ENCODE peak calls at places on chromosomes 13 and 19, in six cellular contexts. N is neuronal stem cell, B is adrenal gland, Q is uterus, L is testis, R is PC-3. V is an unnamed sample. For H3K4me1, the result is how much of the 10 kb centered on the place peaks cover.

GRCh38 chr13:27641711-27642502 is 20.2 kb downstream of the POLR1D start:
- DNase-seq in N (no peak), B (no peak), Q (no peak), L (no peak), R (no peak), V (no peak)

GRCh38 chr19:1183543-1184172 is 9.6 kb upstream of the SBNO2 start:
- DNase-seq in N (no peak), B (peak), Q (no peak), L (no peak), R (peak), V (no peak)

GRCh38 chr19:12946092-12946845 is 607 bp downstream of the RAD23A start:
- DNase-seq in N (peak), B (peak), Q (peak), L (peak), R (peak), V (peak)

GRCh38 chr13:102141625-102142472 is 260.0 kb downstream of the FGF14 start:
- DNase-seq in N (no peak), B (no peak), Q (no peak), L (no peak), R (peak), V (no peak)

GRCh38 chr19:51702754-51703654 is 9.9 kb downstream of the SPACA6 start:
- DNase-seq in N (no peak), B (peak), Q (peak), L (no peak), R (no peak), V (peak)

GRCh38 chr19:2455481-2456300 is 1.1 kb downstream of the LMNB2 start:
- DNase-seq in N (no peak), B (peak), Q (no peak), L (peak), R (no peak), V (peak)

GRCh38 chr13:98222081-98222554 is 45.0 kb upstream of the RNF113B start:
- DNase-seq in N (no peak), B (no peak), Q (no peak), L (no peak), R (peak), V (no peak)

GRCh38 chr19:44539236-44539819 is 9.9 kb upstream of the CEACAM20 start:
- DNase-seq in N (no peak), B (no peak), Q (no peak), L (no peak), R (peak), V (no peak)

GRCh38 chr13:71864094-71864980 is 2.7 kb downstream of the DACH1 start:
- DNase-seq in N (no peak), B (peak), Q (peak), L (peak), R (no peak), V (peak)

GRCh38 chr13:29756506-29756905 is 93.9 kb downstream of the UBL3 start:
- DNase-seq in N (no peak), B (no peak), Q (no peak), L (no peak), R (no peak), V (no peak)

GRCh38 chr13:51759240-51759639 is 44.7 kb downstream of the DHRS12 start:
- DNase-seq in N (no peak), B (no peak), Q (no peak), L (no peak), R (no peak), V (no peak)

GRCh38 chr13:42849200-42849599 is 67.8 kb downstream of the FAM216B start:
- DNase-seq in N (no peak), B (no peak), Q (no peak), L (no peak), R (no peak), V (no peak)

GRCh38 chr19:2475018-2475701 is 767 bp upstream of the GADD45B start:
- DNase-seq in N (no peak), B (peak), Q (peak), L (peak), R (peak), V (peak)

GRCh38 chr13:20704459-20705069 is 1.1 kb downstream of the IL17D start:
- DNase-seq in N (no peak), B (no peak), Q (no peak), L (no peak), R (no peak), V (peak)

GRCh38 chr19:29761575-29762225 is 46.6 kb upstream of the C19orf12 start:
- DNase-seq in N (no peak), B (no peak), Q (no peak), L (no peak), R (no peak), V (no peak)

GRCh38 chr19:46766569-46767317 is 20.5 kb upstream of the STRN4 start:
- DNase-seq in N (no peak), B (no peak), Q (no peak), L (peak), R (peak), V (peak)

GRCh38 chr19:45030825-45031224 is 8.0 kb upstream of the CLASRP start:
- DNase-seq in N (no peak), B (no peak), Q (no peak), L (no peak), R (no peak), V (no peak)

GRCh38 chr19:2166741-2167738 is 3.3 kb downstream of the DOT1L start:
- DNase-seq in N (no peak), B (peak), Q (peak), L (peak), R (peak), V (peak)

GRCh38 chr13:52892925-52893324 is 44.5 kb upstream of the PCDH8 start:
- DNase-seq in N (no peak), B (no peak), Q (no peak), L (no peak), R (peak), V (no peak)

DNA sequence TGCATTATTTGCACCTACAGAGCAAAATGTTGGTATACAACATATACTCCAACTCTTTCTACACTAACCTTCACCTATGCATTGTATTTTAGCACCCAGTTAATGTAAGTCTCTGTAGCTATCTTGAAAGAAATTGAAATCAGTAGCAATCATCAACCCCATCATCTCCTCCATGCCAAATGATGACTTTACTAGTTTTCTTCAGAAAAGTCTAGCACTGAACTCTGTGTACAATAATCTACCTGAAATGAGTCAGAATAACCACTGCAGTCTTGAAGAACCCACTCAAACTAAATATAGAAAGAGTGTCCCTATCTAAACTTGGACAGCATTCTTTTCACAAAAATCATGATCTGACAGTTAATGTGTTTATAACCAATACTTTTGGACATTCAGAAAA is 9.8 kb downstream of the IRS2 start:
- DNase-seq in N (no peak), B (no peak), Q (no peak), L (no peak), R (peak), V (no peak)
- H3K4me1 ChIP-seq in N (under half), B (half or more), Q (under half), L (under half), R (half or more), V (under half)

GRCh38 chr19:38840583-38840968 is 9.0 kb upstream of the ECH1 start:
- DNase-seq in N (no peak), B (no peak), Q (no peak), L (no peak), R (no peak), V (peak)
- H3K4me1 ChIP-seq in N (under half), B (half or more), Q (under half), L (under half), R (under half), V (under half)

GRCh38 chr13:88376762-88377388 is 705.7 kb downstream of the SLITRK5 start:
- DNase-seq in N (no peak), B (no peak), Q (no peak), L (no peak), R (no peak), V (no peak)

GRCh38 chr13:88377852-88378251 is 706.7 kb downstream of the SLITRK5 start:
- DNase-seq in N (no peak), B (no peak), Q (no peak), L (no peak), R (no peak), V (no peak)
- H3K4me1 ChIP-seq in N (under half), B (under half), Q (under half), L (under half), R (under half), V (under half)

DNA sequence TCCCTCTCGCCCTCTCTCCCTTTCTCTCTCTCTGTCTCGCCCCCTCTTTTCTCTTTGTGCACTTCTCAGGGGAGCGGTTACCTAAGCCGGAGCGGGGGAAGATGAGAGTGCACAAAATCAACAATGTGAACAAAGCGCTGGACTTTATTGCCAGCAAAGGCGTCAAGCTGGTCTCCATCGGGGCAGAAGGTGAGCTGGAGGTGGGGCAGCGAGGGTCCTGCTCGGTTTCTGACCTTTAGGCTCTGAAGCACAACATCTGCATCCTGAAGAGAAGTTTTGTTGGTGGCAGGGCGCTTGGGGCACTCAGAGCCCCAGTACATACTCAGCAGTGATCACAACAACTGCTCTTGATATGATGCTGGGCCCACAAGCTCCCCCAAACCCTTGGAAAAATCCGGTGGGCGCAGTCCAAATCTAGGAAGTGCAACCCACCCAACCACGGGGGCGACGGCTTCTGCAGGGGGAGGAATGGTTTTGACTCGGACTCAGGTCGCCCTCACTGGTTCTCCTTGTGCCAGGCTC is 43.3 kb downstream of the CAPN12 start:
- DNase-seq in N (no peak), B (no peak), Q (no peak), L (no peak), R (no peak), V (no peak)
- H3K4me1 ChIP-seq in N (under half), B (half or more), Q (under half), L (under half), R (under half), V (under half)

GRCh38 chr19:8612807-8613171 is 2.3 kb upstream of the ADAMTS10 start:
- DNase-seq in N (no peak), B (no peak), Q (no peak), L (no peak), R (no peak), V (no peak)
- H3K4me1 ChIP-seq in N (under half), B (under half), Q (under half), L (under half), R (under half), V (under half)

GRCh38 chr19:19487077-19488040 is 28.0 kb downstream of the TSSK6 start:
- DNase-seq in N (no peak), B (no peak), Q (no peak), L (no peak), R (no peak), V (peak)
- H3K4me1 ChIP-seq in N (under half), B (under half), Q (under half), L (half or more), R (under half), V (under half)

GRCh38 chr13:35966024-35966423 is 165.2 kb downstream of the DCLK1 start:
- DNase-seq in N (no peak), B (no peak), Q (no peak), L (no peak), R (no peak), V (no peak)
- H3K4me1 ChIP-seq in N (under half), B (under half), Q (under half), L (under half), R (under half), V (under half)

GRCh38 chr19:40422428-40423226 is 3.2 kb downstream of the SERTAD1 start:
- DNase-seq in N (no peak), B (no peak), Q (no peak), L (no peak), R (no peak), V (peak)

GRCh38 chr19:40420766-40421467 is 4.9 kb downstream of the SERTAD1 start:
- DNase-seq in N (peak), B (peak), Q (peak), L (peak), R (peak), V (peak)

GRCh38 chr19:40419780-40420179 is 6.0 kb downstream of the SERTAD1 start:
- DNase-seq in N (no peak), B (no peak), Q (no peak), L (no peak), R (no peak), V (peak)

GRCh38 chr19:40420451-40420765 is 5.4 kb downstream of the SERTAD1 start:
- DNase-seq in N (no peak), B (no peak), Q (no peak), L (no peak), R (no peak), V (no peak)

DNA sequence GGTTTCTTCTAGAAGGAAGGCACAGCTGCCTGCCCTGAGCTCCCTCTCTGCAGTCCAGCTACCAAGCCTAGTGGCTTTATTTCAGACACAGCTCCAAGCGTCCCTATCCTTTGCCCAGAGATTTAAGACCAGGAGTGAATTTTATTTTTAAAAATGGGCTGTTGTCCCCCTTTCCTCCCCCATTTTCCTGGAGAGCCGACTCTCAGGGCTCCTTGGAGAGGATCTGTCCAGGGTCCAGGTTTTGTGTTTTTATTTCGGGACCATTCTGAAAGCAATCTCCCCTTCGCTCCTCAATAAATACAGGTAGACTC is 4.4 kb downstream of the SERTAD1 start:
- DNase-seq in N (no peak), B (no peak), Q (no peak), L (no peak), R (no peak), V (no peak)
- H3K4me1 ChIP-seq in N (under half), B (under half), Q (under half), L (under half), R (under half), V (under half)

DNA sequence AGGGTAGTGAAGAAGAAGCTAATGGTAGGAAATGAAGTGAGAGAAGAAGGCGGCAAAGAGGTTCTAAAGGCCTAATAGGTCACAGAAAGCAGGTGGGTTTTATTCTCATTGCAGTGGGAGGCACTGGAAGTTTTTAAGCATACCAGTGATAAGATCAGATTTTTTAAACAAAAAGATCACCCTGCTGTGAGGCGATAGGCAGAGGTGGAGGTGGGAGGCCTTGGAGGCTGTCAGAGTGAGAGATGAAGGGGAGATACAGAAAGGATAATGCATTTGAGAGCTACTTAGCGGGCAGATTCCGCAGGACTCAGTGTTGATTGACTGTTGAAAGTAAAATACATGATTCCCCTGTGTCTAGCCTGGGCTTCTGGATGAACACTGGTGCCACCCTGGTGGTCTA is 116.7 kb upstream of the FRY start:
- DNase-seq in N (no peak), B (no peak), Q (no peak), L (no peak), R (no peak), V (no peak)
- H3K4me1 ChIP-seq in N (under half), B (under half), Q (under half), L (under half), R (under half), V (under half)